ENCODE peak calls at places on chromosomes 4 and X, in nine cellular contexts. V, B, N, Q, D, H, G, A and F are unnamed samples.

GRCh38 chr4:130486186-130486585 is 1390.2 kb downstream of the C4orf33 start:
- DNase-seq in V (no peak), B (no peak), Q (no peak), G (no peak), D (no peak), A (no peak), H (peak; percentile 10), N (no peak), F (no peak)

GRCh38 chrX:39690541-39691415 is 407.0 kb downstream of the BCOR start:
- DNase-seq in Q (no peak), A (no peak), D (no peak), B (no peak), V (no peak), H (no peak), N (no peak), G (no peak), F (no peak)

GRCh38 chr4:77922158-77923094 is 59.8 kb downstream of the MRPL1 start:
- DNase-seq in A (no peak), B (no peak), Q (no peak), V (no peak), D (no peak), H (peak; percentile 56), N (no peak), G (no peak), F (no peak)

GRCh38 chrX:136130931-136131843 is 16.1 kb upstream of the FHL1 start:
- DNase-seq in D (no peak), N (no peak), B (peak; percentile 24), A (peak; percentile 45), Q (no peak), V (no peak), G (peak; percentile 84), H (peak; percentile 94), F (peak; percentile 83)

GRCh38 chrX:155027509-155028066 is 944 bp downstream of the FUNDC2 start:
- DNase-seq in Q (no peak), H (peak; percentile 38), G (peak; percentile 88), N (peak; percentile 27), V (peak; percentile 14), D (no peak), A (no peak), B (peak; percentile 23), F (no peak)

GRCh38 chr4:77927991-77928925 is 65.6 kb downstream of the MRPL1 start:
- DNase-seq in A (no peak), Q (no peak), B (no peak), V (no peak), G (peak; percentile 24), N (no peak), D (no peak), H (peak; percentile 32), F (peak; percentile 66)

GRCh38 chr4:156473175-156473574 is 498.4 kb downstream of the PDGFC start:
- DNase-seq in Q (no peak), V (no peak), N (no peak), H (no peak), A (no peak), B (no peak), D (no peak), G (no peak), F (no peak)

GRCh38 chr4:98664959-98665358 is 6.5 kb upstream of the TSPAN5 start:
- DNase-seq in D (no peak), V (no peak), H (no peak), N (no peak), B (no peak), Q (no peak), G (no peak), A (no peak), F (no peak)

GRCh38 chr4:154908168-154908567 is 127.1 kb downstream of the RBM46 start:
- DNase-seq in B (no peak), G (no peak), H (peak; percentile 87), N (no peak), Q (no peak), V (no peak), A (no peak), D (no peak), F (peak; percentile 75)

GRCh38 chr4:67020079-67020807 is 525.1 kb downstream of the CENPC start:
- DNase-seq in D (no peak), H (peak; percentile 7), Q (no peak), B (no peak), G (peak; percentile 34), V (no peak), A (no peak), N (no peak), F (no peak)

GRCh38 chrX:71911023-71911730 is 532 bp downstream of the NHSL2 start:
- DNase-seq in Q (no peak), A (no peak), B (no peak), V (peak; percentile 21), H (no peak), G (peak; percentile 35), N (no peak), D (peak; percentile 73), F (no peak)

GRCh38 chr4:112422644-112423043 is 93.3 kb downstream of the NEUROG2 start:
- DNase-seq in G (no peak), D (no peak), B (no peak), N (no peak), V (no peak), A (no peak), Q (no peak), H (no peak), F (no peak)

GRCh38 chr4:173860079-173860478 is 330.1 kb upstream of the HAND2 start:
- DNase-seq in Q (no peak), H (no peak), V (no peak), G (peak; percentile 39), N (no peak), D (no peak), B (no peak), A (no peak), F (no peak)

GRCh38 chr4:184504385-184504784 is 30.0 kb upstream of the IRF2 start:
- DNase-seq in N (no peak), A (no peak), H (no peak), D (no peak), G (no peak), Q (no peak), B (no peak), V (no peak), F (no peak)

GRCh38 chr4:46258436-46258835 is 131.5 kb downstream of the GABRA2 start:
- DNase-seq in N (no peak), A (no peak), Q (no peak), V (no peak), B (no peak), D (no peak), G (no peak), H (no peak), F (no peak)

DNA sequence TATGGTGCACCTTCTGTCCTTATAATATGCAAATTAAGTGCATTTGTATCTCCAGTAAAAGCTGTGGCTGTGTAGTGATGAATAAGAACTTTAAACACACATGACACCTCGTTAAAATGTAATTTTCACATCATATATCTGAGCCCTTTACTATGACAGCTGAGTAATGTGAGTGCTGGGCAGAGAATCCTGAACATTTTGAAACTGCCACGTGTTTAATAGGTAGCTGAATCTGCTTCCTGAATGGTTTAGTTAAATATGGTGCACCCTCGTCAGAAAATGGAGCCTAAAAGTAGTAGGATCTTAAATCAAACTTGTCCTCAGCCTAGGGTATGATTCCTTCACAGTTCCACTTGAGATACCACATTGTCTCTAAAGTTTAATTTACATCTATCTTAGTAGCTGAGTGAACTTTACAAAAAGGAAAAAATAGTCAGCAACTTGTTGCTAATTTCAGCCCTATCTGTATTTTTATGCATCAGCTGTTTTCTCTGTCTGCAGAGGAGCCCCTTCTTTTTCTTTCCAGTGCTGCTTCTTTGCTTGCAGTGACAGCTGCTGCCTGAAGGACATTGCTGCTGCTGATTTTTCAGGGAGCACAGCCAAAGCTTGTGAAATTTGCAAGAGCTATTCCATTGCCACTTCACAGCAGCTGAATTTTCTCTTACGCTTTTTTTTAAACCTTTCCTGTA is 541.0 kb downstream of the ADGRL3 start:
- DNase-seq in N (peak; percentile 25), D (no peak), H (no peak), Q (no peak), B (no peak), V (no peak), A (no peak), G (peak; percentile 41), F (no peak)
- H3K27ac ChIP-seq in N (no peak overlapping the region), D (no peak overlapping the region), H (no peak overlapping the region), Q (no peak overlapping the region), B (no peak overlapping the region), V (no peak overlapping the region), A (no peak overlapping the region), G (no peak overlapping the region), F (no peak overlapping the region)

DNA sequence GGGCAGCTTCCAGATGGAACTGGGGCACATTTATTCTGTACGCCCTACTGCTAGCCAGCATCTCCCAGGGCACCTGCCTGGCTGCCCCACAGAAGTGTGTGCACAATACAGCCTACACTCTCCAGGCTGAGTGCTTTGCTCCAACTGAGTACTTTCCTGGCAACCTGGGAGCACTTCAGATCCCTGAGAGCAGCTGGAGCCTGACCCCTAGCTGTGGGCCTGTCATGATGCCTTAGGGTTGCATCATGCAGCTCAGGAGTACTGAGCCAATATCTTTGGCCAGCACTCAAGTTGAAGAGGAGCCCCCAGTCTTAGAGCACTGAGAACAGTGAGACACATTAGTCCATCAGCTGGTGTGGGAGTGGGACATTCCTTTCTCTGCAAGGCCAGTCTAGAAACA is 321.9 kb downstream of the CFAP47 start:
- DNase-seq in N (no peak), V (no peak), G (no peak), A (no peak), Q (no peak), H (no peak), D (no peak), B (no peak), F (no peak)
- H3K27ac ChIP-seq in N (no peak overlapping the region), V (no peak overlapping the region), G (no peak overlapping the region), A (no peak overlapping the region), Q (no peak overlapping the region), H (no peak overlapping the region), D (no peak overlapping the region), B (no peak overlapping the region), F (no peak overlapping the region)

DNA sequence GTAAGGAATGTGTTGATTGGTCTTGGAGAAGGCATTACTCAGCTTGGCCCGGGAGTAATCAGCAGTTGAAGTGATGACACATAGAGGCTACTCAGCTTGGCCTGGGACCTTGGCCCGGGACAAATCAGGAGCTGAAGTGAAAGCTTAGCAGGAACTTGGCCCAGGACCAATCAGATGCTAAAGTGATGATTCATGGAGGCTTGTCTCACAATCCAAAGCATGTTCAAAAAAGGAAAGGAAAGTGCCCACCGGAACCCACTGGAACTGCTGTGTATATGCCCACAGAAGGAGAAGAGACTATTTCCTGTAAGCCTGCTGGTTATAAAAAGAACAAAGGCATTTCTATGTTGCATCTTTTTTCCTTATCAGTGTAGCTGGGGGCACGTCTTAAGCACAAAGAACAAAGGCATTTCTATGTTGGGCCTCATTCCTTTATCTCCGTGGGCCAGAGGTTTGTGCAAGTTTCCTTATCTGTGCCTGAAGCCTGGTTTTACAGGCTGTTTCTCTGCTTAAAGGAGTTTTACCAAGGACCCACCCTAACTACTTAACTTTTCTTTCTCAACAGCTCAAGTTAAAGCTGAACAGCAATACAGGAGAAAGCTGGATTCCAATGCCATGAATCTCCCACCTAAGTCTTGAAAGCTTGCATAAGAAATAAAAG is 1176.7 kb downstream of the NLGN4X start:
- DNase-seq in N (peak; percentile 42), H (peak; percentile 95), Q (no peak), D (no peak), G (peak; percentile 89), V (no peak), B (no peak), A (peak; percentile 78), F (no peak)
- H3K27ac ChIP-seq in N (no peak overlapping the region), H (peak overlapping the region; percentile 70), Q (no peak overlapping the region), D (no peak overlapping the region), G (peak overlapping the region; percentile 98), V (no peak overlapping the region), B (no peak overlapping the region), A (peak overlapping the region; percentile 90), F (peak overlapping the region; percentile 69)

DNA sequence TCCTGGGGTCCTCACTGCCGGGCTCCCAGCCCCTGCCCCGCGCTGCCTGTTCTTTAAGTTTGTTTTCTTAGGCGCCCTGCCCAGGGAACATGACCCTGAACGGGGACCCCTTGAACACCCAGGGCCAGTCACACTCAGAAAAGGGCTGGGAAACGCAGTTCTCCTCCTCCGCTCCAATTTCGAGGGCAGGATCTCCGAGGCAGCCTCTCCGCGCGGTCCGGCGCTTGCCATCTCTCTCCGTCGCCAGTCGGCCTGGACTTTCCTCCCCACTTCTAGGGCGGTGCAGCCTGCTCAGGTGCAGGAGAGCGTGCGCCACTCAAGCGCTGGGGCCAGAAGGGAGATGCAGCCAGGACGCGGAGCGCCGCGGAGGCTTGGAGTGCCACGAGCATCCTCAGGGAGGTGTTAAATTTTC is 9.9 kb downstream of the PRDM8 start:
- DNase-seq in N (no peak), V (no peak), H (no peak), Q (no peak), D (peak; percentile 66), G (no peak), B (no peak), A (no peak), F (no peak)
- H3K27ac ChIP-seq in N (no peak overlapping the region), V (no peak overlapping the region), H (no peak overlapping the region), Q (no peak overlapping the region), D (no peak overlapping the region), G (no peak overlapping the region), B (no peak overlapping the region), A (no peak overlapping the region), F (no peak overlapping the region)